ENCODE peak calls at places on chromosomes 5 and 9, in seven cellular contexts. N is mesenchymal stem cell; V is activated CD4-positive, alpha-beta T cell treated with anti-CD3 and anti-CD28 coated beads, Interleukin-2, amount 50 U/mL, for 1 hour; C is stimulated activated CD4-positive, alpha-beta T cell treated with anti-CD3 and anti-CD28 coated beads, Interleukin-4, amount 100 ng/mL, for 1 hour; J is gastrocnemius medialis; Q is NCI-H524; U is transverse colon. F is an unnamed sample.

GRCh38 chr5:72517961-72518690 is 10.9 kb upstream of the ZNF366 start:
- DNase-seq in V (no peak), Q (no peak), U (peak; percentile 33), N (no peak), C (no peak), J (peak; percentile 69), F (no peak)

GRCh38 chr5:127296321-127296720 is 5.7 kb downstream of the MEGF10 start:
- DNase-seq in N (peak; percentile 9), Q (no peak), C (no peak), J (no peak), U (no peak), V (no peak), F (no peak)

GRCh38 chr5:75052461-75053285 is at the start of gene GCNT4:
- DNase-seq in V (peak; percentile 34), C (peak; percentile 56), N (peak; percentile 68), J (peak; percentile 26), Q (peak; percentile 24), U (peak; percentile 38), F (no peak)

GRCh38 chr5:107735558-107735957 is 64.8 kb upstream of the EFNA5 start:
- DNase-seq in N (no peak), V (no peak), Q (no peak), J (no peak), U (no peak), C (no peak), F (no peak)

GRCh38 chr9:83935276-83935890 is 14.2 kb upstream of the KIF27 start:
- DNase-seq in V (no peak), Q (no peak), N (peak; percentile 49), J (no peak), C (no peak), U (no peak), F (no peak)

GRCh38 chr9:95383198-95383673 is 65.7 kb upstream of the FANCC start:
- DNase-seq in U (no peak), Q (no peak), N (peak; percentile 78), V (no peak), J (no peak), C (no peak), F (no peak)

GRCh38 chr9:129522351-129522750 is 98.5 kb downstream of the C9orf50 start:
- DNase-seq in J (no peak), V (no peak), C (no peak), N (no peak), Q (no peak), U (no peak), F (no peak)

GRCh38 chr5:39447059-39447458 is 22.3 kb upstream of the DAB2 start:
- DNase-seq in Q (no peak), U (no peak), C (no peak), V (no peak), N (no peak), J (no peak), F (no peak)

GRCh38 chr5:136622737-136623136 is 257.4 kb upstream of the TRPC7 start:
- DNase-seq in V (no peak), Q (no peak), C (no peak), J (no peak), U (no peak), N (no peak), F (no peak)

GRCh38 chr5:133340002-133340755 is 272.2 kb downstream of the FSTL4 start:
- DNase-seq in U (no peak), N (no peak), Q (no peak), V (no peak), C (no peak), J (no peak), F (no peak)

GRCh38 chr5:9015250-9015936 is 530.5 kb downstream of the SEMA5A start:
- DNase-seq in J (no peak), U (no peak), N (peak; percentile 28), Q (no peak), V (no peak), C (no peak), F (no peak)

GRCh38 chr9:117092582-117092981 is 322.3 kb downstream of the ASTN2 start:
- DNase-seq in N (peak; percentile 44), V (no peak), C (no peak), Q (no peak), J (no peak), U (no peak), F (no peak)

GRCh38 chr5:153831976-153832375 is 206.7 kb downstream of the FAM114A2 start:
- DNase-seq in N (peak; percentile 73), C (no peak), J (no peak), V (no peak), U (no peak), Q (peak; percentile 43), F (peak; percentile 17)

GRCh38 chr5:54895816-54896341 is 89.5 kb downstream of the ESM1 start:
- DNase-seq in Q (peak; percentile 30), U (no peak), C (no peak), V (no peak), J (no peak), N (peak; percentile 65), F (peak; percentile 49)

GRCh38 chr9:114691046-114691955 is 9.3 kb upstream of the TEX48 start:
- DNase-seq in Q (no peak), J (no peak), V (peak; percentile 46), C (peak; percentile 61), U (no peak), N (peak; percentile 88), F (peak; percentile 58)

GRCh38 chr5:31433229-31433628 is 98.7 kb downstream of the DROSHA start:
- DNase-seq in C (no peak), Q (no peak), J (no peak), N (no peak), U (no peak), V (no peak), F (no peak)

F was measured in T-helper 2 cell.